ENCODE peak calls at places on chromosomes 16 and 17, in ten cellular contexts. R is effector memory CD4-positive, alpha-beta T cell; A is gastrocnemius medialis; K is Peyer's patch; E is CD8-positive, alpha-beta T cell; F is CD4-positive, alpha-beta memory T cell; Y is lung; B is GM12878; O is PC-9; L is psoas muscle. P is an unnamed sample.

GRCh38 chr17:8588877-8589276 is 41.6 kb downstream of the MYH10 start:
- DNase-seq in R (no peak), A (no peak), K (no peak), E (no peak), F (no peak), Y (no peak), B (no peak), O (no peak), L (no peak), P (no peak)

GRCh38 chr16:81798311-81799137 is 19.4 kb downstream of the PLCG2 start:
- DNase-seq in R (no peak), A (no peak), K (no peak), E (no peak), F (no peak), Y (no peak), B (peak), O (no peak), L (no peak), P (no peak)

GRCh38 chr16:726438-727290 is at the start of the genes CCDC78 and HAGHL:
- DNase-seq in R (peak), A (no peak), K (peak), E (peak), F (peak), Y (no peak), B (no peak), O (peak), L (peak), P (peak)

GRCh38 chr16:73268311-73268997 is 220.5 kb upstream of the ZFHX3 start:
- DNase-seq in R (no peak), A (no peak), K (no peak), E (no peak), F (no peak), Y (no peak), B (no peak), O (no peak), L (no peak), P (no peak)

GRCh38 chr17:29124135-29124930 is 55.9 kb downstream of the MYO18A start:
- DNase-seq in R (no peak), A (no peak), K (peak), E (peak), F (peak), Y (peak), B (no peak), O (peak), L (no peak), P (no peak)

GRCh38 chr16:11395949-11396240 is 50.6 kb downstream of the RMI2 start:
- DNase-seq in R (no peak), A (no peak), K (no peak), E (no peak), F (no peak), Y (no peak), B (no peak), O (no peak), L (no peak), P (no peak)

GRCh38 chr16:70473446-70474319 is 19.3 kb downstream of the FCSK start:
- DNase-seq in R (no peak), A (no peak), K (no peak), E (no peak), F (no peak), Y (no peak), B (no peak), O (no peak), L (no peak), P (no peak)

GRCh38 chr16:50282010-50282538 is 15.7 kb downstream of the ADCY7 start:
- DNase-seq in R (peak), A (peak), K (no peak), E (peak), F (peak), Y (peak), B (peak), O (no peak), L (peak), P (no peak)

GRCh38 chr17:64164592-64165285 is 34.8 kb upstream of the ERN1 start:
- DNase-seq in R (no peak), A (no peak), K (no peak), E (no peak), F (no peak), Y (no peak), B (no peak), O (no peak), L (no peak), P (no peak)

GRCh38 chr17:40551091-40551873 is 14.0 kb downstream of the CCR7 start:
- DNase-seq in R (no peak), A (peak), K (peak), E (no peak), F (no peak), Y (peak), B (no peak), O (peak), L (peak), P (peak)

GRCh38 chr17:33056392-33057146 is 64.9 kb downstream of the SPACA3 start:
- DNase-seq in R (no peak), A (no peak), K (no peak), E (no peak), F (no peak), Y (no peak), B (no peak), O (no peak), L (no peak), P (no peak)

GRCh38 chr16:914453-914852 is 56.3 kb downstream of the LMF1 start:
- DNase-seq in R (no peak), A (no peak), K (no peak), E (no peak), F (no peak), Y (no peak), B (peak), O (no peak), L (no peak), P (no peak)

GRCh38 chr17:73013299-73013698 is 79.2 kb downstream of the SLC39A11 start:
- DNase-seq in R (no peak), A (no peak), K (no peak), E (no peak), F (no peak), Y (no peak), B (no peak), O (no peak), L (no peak), P (no peak)

DNA sequence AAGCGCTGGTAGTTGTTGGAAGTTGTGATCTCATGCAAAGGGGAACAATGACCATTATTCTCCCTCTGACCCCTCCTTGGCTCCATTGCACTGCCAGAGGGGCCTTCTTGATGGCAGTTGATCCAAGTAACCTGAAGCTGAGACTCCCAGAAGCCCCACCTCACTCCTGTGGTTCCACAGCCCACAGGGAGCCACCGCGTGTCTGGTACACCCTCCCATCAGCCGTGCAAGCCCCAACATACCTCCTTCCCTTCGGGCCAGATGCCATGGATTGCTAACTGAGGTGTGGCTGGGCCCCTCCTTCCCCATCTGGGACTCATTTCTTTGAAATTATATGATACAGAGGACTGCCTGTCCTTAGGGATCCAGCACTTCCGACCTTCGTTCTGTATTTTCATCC is 17.8 kb downstream of the SAP30BP start:
- DNase-seq in R (no peak), A (no peak), K (peak), E (no peak), F (no peak), Y (no peak), B (no peak), O (peak), L (no peak), P (no peak)
- H3K27ac ChIP-seq in R (no peak), A (peak), K (peak), E (no peak), F (no peak), Y (peak), B (no peak), O (peak), L (peak), P (no peak)

GRCh38 chr16:22386976-22387375 is 12.6 kb upstream of the CDR2 start:
- DNase-seq in R (no peak), A (no peak), K (no peak), E (no peak), F (no peak), Y (no peak), B (no peak), O (peak), L (no peak), P (no peak)

GRCh38 chr16:22383827-22384226 is 9.4 kb upstream of the CDR2 start:
- DNase-seq in R (no peak), A (no peak), K (no peak), E (no peak), F (no peak), Y (no peak), B (no peak), O (no peak), L (no peak), P (no peak)

GRCh38 chr16:22388101-22388644 is 13.8 kb upstream of the CDR2 start:
- DNase-seq in R (no peak), A (no peak), K (no peak), E (no peak), F (no peak), Y (no peak), B (no peak), O (no peak), L (no peak), P (no peak)
- H3K27ac ChIP-seq in R (no peak), A (no peak), K (no peak), E (no peak), F (no peak), Y (no peak), B (no peak), O (peak), L (no peak), P (no peak)

GRCh38 chr17:50534979-50535326 is 2.4 kb downstream of the EPN3 start:
- DNase-seq in R (no peak), A (no peak), K (no peak), E (no peak), F (no peak), Y (no peak), B (no peak), O (no peak), L (no peak), P (no peak)

GRCh38 chr17:50533720-50534148 is 1.2 kb downstream of the EPN3 start:
- DNase-seq in R (no peak), A (no peak), K (peak), E (no peak), F (no peak), Y (no peak), B (no peak), O (peak), L (peak), P (peak)

GRCh38 chr17:50533185-50533584 is 650 bp downstream of the EPN3 start:
- DNase-seq in R (no peak), A (no peak), K (no peak), E (no peak), F (no peak), Y (no peak), B (no peak), O (no peak), L (no peak), P (no peak)

GRCh38 chr17:50535407-50535806 is 2.9 kb downstream of the EPN3 start:
- DNase-seq in R (no peak), A (no peak), K (no peak), E (no peak), F (no peak), Y (no peak), B (no peak), O (no peak), L (no peak), P (no peak)

GRCh38 chr17:50534222-50534978 is 1.9 kb downstream of the EPN3 start:
- DNase-seq in R (no peak), A (no peak), K (peak), E (no peak), F (no peak), Y (no peak), B (no peak), O (peak), L (no peak), P (no peak)
- H3K27ac ChIP-seq in R (no peak), A (no peak), K (peak), E (no peak), F (no peak), Y (no peak), B (no peak), O (peak), L (no peak), P (peak)

GRCh38 chr17:79919164-79919585 is 79.9 kb upstream of the CBX4 start:
- DNase-seq in R (no peak), A (peak), K (peak), E (no peak), F (no peak), Y (peak), B (no peak), O (peak), L (peak), P (peak)
- H3K27ac ChIP-seq in R (no peak), A (no peak), K (peak), E (no peak), F (no peak), Y (peak), B (no peak), O (no peak), L (no peak), P (no peak)

GRCh38 chr16:74296120-74296464 is 522 bp upstream of the PSMD7 start:
- DNase-seq in R (no peak), A (no peak), K (no peak), E (no peak), F (no peak), Y (no peak), B (no peak), O (no peak), L (no peak), P (no peak)

GRCh38 chr16:74302341-74302740 is 5.7 kb downstream of the PSMD7 start:
- DNase-seq in R (no peak), A (no peak), K (no peak), E (no peak), F (no peak), Y (no peak), B (no peak), O (no peak), L (no peak), P (no peak)

GRCh38 chr16:74296465-74297295 is at the start of gene PSMD7:
- DNase-seq in R (peak), A (peak), K (peak), E (peak), F (peak), Y (peak), B (peak), O (peak), L (peak), P (peak)

GRCh38 chr16:74297296-74297665 is 667 bp downstream of the PSMD7 start:
- DNase-seq in R (no peak), A (no peak), K (no peak), E (no peak), F (peak), Y (no peak), B (no peak), O (no peak), L (peak), P (peak)

GRCh38 chr16:74298104-74298503 is 1.5 kb downstream of the PSMD7 start:
- DNase-seq in R (no peak), A (no peak), K (no peak), E (no peak), F (no peak), Y (no peak), B (no peak), O (peak), L (no peak), P (no peak)
- H3K27ac ChIP-seq in R (peak), A (peak), K (no peak), E (no peak), F (peak), Y (no peak), B (peak), O (peak), L (peak), P (no peak)

DNA sequence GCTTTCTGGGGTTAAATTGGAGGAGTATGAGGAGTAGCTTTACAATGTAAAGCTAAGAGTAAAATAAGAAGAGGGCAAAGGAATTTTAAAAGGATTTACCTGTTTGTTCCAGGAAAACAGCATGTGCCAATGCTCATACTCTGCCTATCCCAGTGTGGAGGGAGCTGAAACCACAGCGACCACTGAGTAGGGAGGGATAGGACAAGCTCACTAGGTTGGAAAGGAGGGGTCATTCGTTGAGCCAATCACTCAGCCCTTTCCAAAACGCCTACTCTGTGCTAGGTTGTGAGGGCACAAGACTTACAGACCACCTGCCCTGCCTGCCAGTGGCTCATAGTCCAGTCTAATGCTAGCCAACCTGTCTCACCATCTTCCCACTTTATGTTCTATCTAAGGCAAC is 1.1 kb upstream of the DNAJC7 start:
- DNase-seq in R (no peak), A (no peak), K (no peak), E (no peak), F (no peak), Y (no peak), B (no peak), O (no peak), L (no peak), P (no peak)
- H3K27ac ChIP-seq in R (no peak), A (peak), K (peak), E (no peak), F (no peak), Y (peak), B (peak), O (peak), L (peak), P (no peak)

P was measured in ovary.